ENCODE peak calls at places on chromosomes 4 and X, in five cellular contexts. A is HCT116, Z is PC-3, N is SK-N-SH, H is hepatocyte. D is an unnamed sample.

GRCh38 chr4:140367738-140368137 is 5.7 kb upstream of the SCOC start:
- DNase-seq in A (peak), Z (peak), N (no peak), H (no peak), D (no peak)

GRCh38 chr4:2007804-2008670 is 737 bp downstream of the NELFA start:
- DNase-seq in A (no peak), Z (no peak), N (peak), H (peak), D (peak)

GRCh38 chr4:26197018-26197779 is 123.6 kb upstream of the RBPJ start:
- DNase-seq in A (peak), Z (peak), N (no peak), H (no peak), D (no peak)

GRCh38 chr4:37999000-37999745 is 39.0 kb downstream of the PTTG2 start:
- DNase-seq in A (no peak), Z (no peak), N (no peak), H (peak), D (no peak)

GRCh38 chr4:18444286-18444685 is 422.7 kb upstream of the LCORL start:
- DNase-seq in A (no peak), Z (no peak), N (no peak), H (peak), D (no peak)

GRCh38 chr4:18582841-18583240 is 561.3 kb upstream of the LCORL start:
- DNase-seq in A (no peak), Z (no peak), N (no peak), H (no peak), D (no peak)

GRCh38 chrX:18348047-18348446 is 6.4 kb downstream of the SCML2 start:
- DNase-seq in A (no peak), Z (peak), N (no peak), H (no peak), D (no peak)

GRCh38 chr4:15147709-15148651 is 145.7 kb downstream of the CPEB2 start:
- DNase-seq in A (no peak), Z (no peak), N (no peak), H (no peak), D (no peak)

GRCh38 chrX:72306851-72307645 is 1.3 kb upstream of the CITED1 start:
- DNase-seq in A (peak), Z (peak), N (peak), H (peak), D (peak)

GRCh38 chrX:105874790-105875189 is 52.5 kb downstream of the NRK start:
- DNase-seq in A (no peak), Z (no peak), N (no peak), H (no peak), D (no peak)

GRCh38 chrX:17167915-17168314 is 207.1 kb upstream of the NHS start:
- DNase-seq in A (no peak), Z (no peak), N (no peak), H (no peak), D (no peak)

GRCh38 chr4:110175634-110176033 is 22.8 kb downstream of the ELOVL6 start:
- DNase-seq in A (no peak), Z (peak), N (no peak), H (no peak), D (no peak)

GRCh38 chr4:15398732-15399131 is 29.1 kb upstream of the C1QTNF7 start:
- DNase-seq in A (no peak), Z (no peak), N (no peak), H (no peak), D (no peak)

GRCh38 chr4:8188743-8189550 is 10.1 kb upstream of the SH3TC1 start:
- DNase-seq in A (no peak), Z (peak), N (no peak), H (no peak), D (no peak)

GRCh38 chrX:148070504-148070877 is 89.4 kb downstream of the FMR1NB start:
- DNase-seq in A (no peak), Z (no peak), N (no peak), H (no peak), D (peak)

GRCh38 chrX:117969337-117969736 is 147.3 kb downstream of the KLHL13 start:
- DNase-seq in A (no peak), Z (peak), N (no peak), H (no peak), D (no peak)

GRCh38 chr4:156892695-156893211 is 78.8 kb downstream of the PDGFC start:
- DNase-seq in A (no peak), Z (no peak), N (no peak), H (no peak), D (no peak)

GRCh38 chrX:12975999-12976558 is 1.2 kb downstream of the TMSB4X start:
- DNase-seq in A (no peak), Z (peak), N (peak), H (peak), D (peak)

GRCh38 chr4:56653461-56654237 is 27.4 kb downstream of the HOPX start:
- DNase-seq in A (no peak), Z (peak), N (no peak), H (no peak), D (peak)

GRCh38 chr4:24686866-24687672 is 102.7 kb upstream of the DHX15 start:
- DNase-seq in A (peak), Z (peak), N (peak), H (peak), D (peak)

GRCh38 chr4:81594495-81595169 is 122.9 kb upstream of the RASGEF1B start:
- DNase-seq in A (no peak), Z (no peak), N (no peak), H (no peak), D (no peak)

GRCh38 chrX:276588-277171 is 4.5 kb upstream of the PLCXD1 start:
- DNase-seq in A (no peak), Z (peak), N (peak), H (peak), D (no peak)

GRCh38 chrX:105636667-105637066 is 185.7 kb upstream of the NRK start:
- DNase-seq in A (no peak), Z (peak), N (no peak), H (no peak), D (peak)

GRCh38 chr4:173264245-173264959 is 69.8 kb downstream of the HMGB2 start:
- DNase-seq in A (no peak), Z (no peak), N (peak), H (no peak), D (peak)

GRCh38 chr4:108331905-108332632 is 163.3 kb upstream of the LEF1 start:
- DNase-seq in A (no peak), Z (no peak), N (no peak), H (no peak), D (no peak)

GRCh38 chrX:71652405-71652804 is 14.9 kb upstream of the LOC101059915 start:
- DNase-seq in A (peak), Z (peak), N (peak), H (peak), D (peak)

GRCh38 chr4:61514991-61515390 is 314.9 kb downstream of the ADGRL3 start:
- DNase-seq in A (no peak), Z (no peak), N (no peak), H (no peak), D (no peak)

GRCh38 chrX:102599950-102600579 is 750 bp downstream of the ARMCX5 start:
- DNase-seq in A (no peak), Z (peak), N (no peak), H (peak), D (peak)

GRCh38 chr4:40179360-40179759 is 17.5 kb upstream of the RHOH start:
- DNase-seq in A (no peak), Z (no peak), N (no peak), H (no peak), D (no peak)

GRCh38 chrX:10086683-10087082 is 70.1 kb upstream of the CLCN4 start:
- DNase-seq in A (no peak), Z (no peak), N (no peak), H (no peak), D (no peak)

GRCh38 chr4:176387571-176387970 is 67.8 kb downstream of the SPCS3 start:
- DNase-seq in A (no peak), Z (peak), N (no peak), H (no peak), D (no peak)

GRCh38 chr4:53682908-53683307 is 91.6 kb upstream of the LNX1 start:
- DNase-seq in A (no peak), Z (no peak), N (no peak), H (no peak), D (no peak)

GRCh38 chr4:189176002-189176401 is 764.7 kb upstream of the FRG1 start:
- DNase-seq in A (no peak), Z (no peak), N (no peak), H (no peak), D (no peak)
- TF ChIP-seq EZH2phosphoT487 in A (no peak), Z (no peak), N (no peak), H (no peak), D (no peak)

DNA sequence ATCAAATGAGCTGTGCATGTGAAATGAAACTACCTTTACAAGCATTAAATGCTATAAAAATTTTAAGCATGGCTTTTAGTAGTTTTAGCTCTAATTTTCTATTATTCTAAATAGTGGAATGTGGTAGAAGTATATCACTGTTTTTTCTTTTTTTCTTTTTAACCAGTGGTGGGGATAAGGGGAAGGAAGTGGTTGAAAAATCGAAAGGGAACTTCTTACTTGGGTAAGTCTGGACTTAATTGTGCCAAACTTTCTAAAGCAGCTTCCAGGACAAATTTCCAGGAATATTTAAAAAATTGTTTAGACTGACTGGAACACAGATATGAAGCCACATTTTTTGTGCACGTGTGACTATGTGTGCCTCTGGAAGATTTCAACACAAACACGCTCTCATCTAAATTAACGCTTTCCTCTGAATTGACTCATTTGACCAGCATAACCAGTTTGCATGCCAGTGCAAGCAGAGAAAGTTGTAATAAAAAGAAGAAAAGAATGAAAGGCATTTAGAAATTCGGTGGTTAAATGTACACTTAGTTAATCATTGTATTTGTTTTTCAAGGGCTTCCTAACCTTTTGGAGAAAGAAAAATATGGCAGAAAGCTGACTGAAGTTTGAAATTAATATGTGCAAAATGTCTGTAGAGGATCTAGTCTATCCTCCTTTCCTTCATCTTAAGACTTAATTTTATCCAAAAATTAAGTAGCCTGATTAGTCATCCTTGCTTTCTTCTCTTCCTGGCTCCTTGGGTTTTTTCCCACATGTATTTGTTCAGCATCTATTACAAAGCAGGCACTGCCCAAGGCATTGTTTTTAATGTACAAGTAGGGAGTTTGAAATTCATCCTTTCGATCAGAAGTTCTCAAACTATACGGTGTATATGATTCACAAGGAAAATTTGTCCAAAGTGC is 18.9 kb upstream of the YTHDC1 start:
- DNase-seq in A (no peak), Z (peak), N (no peak), H (no peak), D (no peak)
- TF ChIP-seq EZH2phosphoT487 in A (no peak), Z (no peak), N (no peak), H (no peak), D (no peak)

DNA sequence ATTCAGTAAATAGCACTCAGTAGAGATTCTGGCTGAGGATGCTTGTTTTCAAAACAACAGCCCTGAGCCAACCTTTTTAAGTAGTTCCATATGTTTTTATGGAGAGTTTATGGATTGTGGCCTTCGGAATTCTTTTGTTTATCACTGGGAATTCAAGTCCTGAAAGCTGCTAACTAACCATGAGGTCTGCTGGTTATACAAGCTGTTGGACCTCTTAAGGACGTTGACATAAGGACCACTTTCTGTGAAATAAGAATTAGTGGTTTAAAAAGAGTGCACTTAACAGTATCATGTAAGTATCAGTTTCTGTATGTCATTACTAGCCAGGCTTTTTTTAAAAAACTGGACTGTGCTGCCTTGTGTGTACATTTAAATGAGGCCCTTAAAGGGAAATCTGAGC is 229.0 kb upstream of the PGRMC2 start:
- DNase-seq in A (no peak), Z (no peak), N (no peak), H (peak), D (no peak)
- TF ChIP-seq EZH2phosphoT487 in A (no peak), Z (no peak), N (no peak), H (no peak), D (no peak)

DNA sequence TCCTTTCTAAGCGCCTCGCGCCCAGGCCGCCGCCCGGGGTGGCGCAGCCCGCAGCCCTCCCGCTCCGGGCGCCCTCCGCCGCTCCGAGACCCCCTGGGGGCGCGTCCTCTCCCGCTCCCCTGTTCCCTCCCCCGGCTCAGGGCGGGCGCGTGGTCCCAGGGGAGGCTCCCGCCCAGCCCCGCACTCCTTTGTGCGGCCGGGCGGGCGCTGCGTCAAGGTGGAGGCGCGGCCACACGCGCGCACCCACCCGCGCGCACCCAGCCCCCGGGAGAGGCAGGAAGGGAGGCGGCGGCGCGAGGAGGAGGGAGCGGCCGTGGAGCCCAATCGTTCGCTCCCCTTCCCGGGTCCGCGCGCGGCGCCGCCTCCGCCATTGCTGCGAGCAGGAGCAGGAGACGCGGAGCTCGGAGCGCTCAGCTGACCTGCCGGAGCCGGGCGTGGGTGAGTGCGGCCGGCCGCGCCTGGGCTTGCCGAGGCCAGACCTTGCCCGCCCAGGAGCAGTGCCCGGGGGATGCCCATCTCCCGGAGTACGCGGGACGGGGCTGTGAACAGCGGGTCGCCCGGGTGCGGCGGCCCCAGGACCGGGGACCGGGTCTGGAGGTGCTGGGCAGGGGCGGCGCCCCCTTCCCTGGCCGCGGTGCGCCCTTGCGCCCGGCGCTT is at the start of gene NSG1:
- DNase-seq in A (no peak), Z (no peak), N (no peak), H (peak), D (peak)
- TF ChIP-seq EZH2phosphoT487 in A (no peak), Z (no peak), N (no peak), H (no peak), D (no peak)

DNA sequence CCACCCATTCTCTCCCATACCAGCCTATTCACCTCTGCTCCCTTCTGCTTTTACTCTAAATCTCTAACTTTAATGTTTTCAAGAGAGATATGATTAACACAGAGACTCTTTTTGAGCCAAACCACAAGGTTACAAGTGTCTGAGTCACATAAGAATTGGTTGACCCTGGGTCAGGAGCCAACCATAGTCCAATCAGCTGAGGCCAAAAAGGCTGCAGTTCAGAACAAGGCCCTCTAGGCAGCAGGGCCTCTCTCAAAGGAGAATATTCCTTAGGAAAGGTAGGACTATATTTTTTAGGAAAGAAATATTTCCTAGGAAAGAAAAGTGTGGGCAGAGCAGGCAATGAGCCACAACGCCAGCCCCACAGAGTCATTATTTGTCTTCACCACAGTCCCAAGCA is 2.3 kb downstream of the ATP8A1 start:
- DNase-seq in A (peak), Z (peak), N (no peak), H (no peak), D (no peak)
- TF ChIP-seq EZH2phosphoT487 in A (no peak), Z (no peak), N (no peak), H (no peak), D (no peak)